ENCODE peak calls at places on chromosome 11, in five cellular contexts. M is testis, Y is cardiac muscle cell, T is OCI-LY7, W is mesendoderm. V is an unnamed sample. For H3K4me1, the result is how much of the 10 kb centered on the place peaks cover.

GRCh38 chr11:108340958-108341357 is 118.1 kb downstream of the ATM start:
- DNase-seq in M (no peak), Y (no peak), T (no peak), W (peak), V (no peak)

GRCh38 chr11:76629133-76629852 is 41.3 kb downstream of the LRRC32 start:
- DNase-seq in M (no peak), Y (no peak), T (no peak), W (no peak), V (no peak)

GRCh38 chr11:10162222-10162621 is 131.8 kb downstream of the SBF2 start:
- DNase-seq in M (no peak), Y (no peak), T (no peak), W (no peak), V (no peak)

GRCh38 chr11:121536116-121536515 is 83.3 kb upstream of the SORL1-AS1 start:
- DNase-seq in M (no peak), Y (no peak), T (peak), W (no peak), V (no peak)

GRCh38 chr11:116539211-116539610 is 233.6 kb downstream of the BUD13 start:
- DNase-seq in M (no peak), Y (no peak), T (no peak), W (no peak), V (no peak)

GRCh38 chr11:73295996-73296318 is 12.1 kb upstream of the ARHGEF17 start:
- DNase-seq in M (no peak), Y (no peak), T (no peak), W (no peak), V (no peak)

GRCh38 chr11:105070221-105070789 is 25.2 kb upstream of the CARD16 start:
- DNase-seq in M (no peak), Y (no peak), T (no peak), W (no peak), V (no peak)

GRCh38 chr11:65423516-65424199 is 1.1 kb downstream of the NEAT1 start:
- DNase-seq in M (peak), Y (no peak), T (peak), W (no peak), V (no peak)

GRCh38 chr11:75400110-75400865 is 970 bp downstream of the RPS3 start:
- DNase-seq in M (no peak), Y (no peak), T (peak), W (no peak), V (no peak)

GRCh38 chr11:2576116-2576515 is 123.7 kb downstream of the KCNQ1OT1 start:
- DNase-seq in M (no peak), Y (no peak), T (no peak), W (no peak), V (no peak)

GRCh38 chr11:131695889-131696429 is 325.5 kb downstream of the NTM start:
- DNase-seq in M (no peak), Y (no peak), T (no peak), W (no peak), V (no peak)

GRCh38 chr11:23723861-23724260 is 773.0 kb upstream of the LUZP2 start:
- DNase-seq in M (no peak), Y (no peak), T (no peak), W (no peak), V (no peak)

DNA sequence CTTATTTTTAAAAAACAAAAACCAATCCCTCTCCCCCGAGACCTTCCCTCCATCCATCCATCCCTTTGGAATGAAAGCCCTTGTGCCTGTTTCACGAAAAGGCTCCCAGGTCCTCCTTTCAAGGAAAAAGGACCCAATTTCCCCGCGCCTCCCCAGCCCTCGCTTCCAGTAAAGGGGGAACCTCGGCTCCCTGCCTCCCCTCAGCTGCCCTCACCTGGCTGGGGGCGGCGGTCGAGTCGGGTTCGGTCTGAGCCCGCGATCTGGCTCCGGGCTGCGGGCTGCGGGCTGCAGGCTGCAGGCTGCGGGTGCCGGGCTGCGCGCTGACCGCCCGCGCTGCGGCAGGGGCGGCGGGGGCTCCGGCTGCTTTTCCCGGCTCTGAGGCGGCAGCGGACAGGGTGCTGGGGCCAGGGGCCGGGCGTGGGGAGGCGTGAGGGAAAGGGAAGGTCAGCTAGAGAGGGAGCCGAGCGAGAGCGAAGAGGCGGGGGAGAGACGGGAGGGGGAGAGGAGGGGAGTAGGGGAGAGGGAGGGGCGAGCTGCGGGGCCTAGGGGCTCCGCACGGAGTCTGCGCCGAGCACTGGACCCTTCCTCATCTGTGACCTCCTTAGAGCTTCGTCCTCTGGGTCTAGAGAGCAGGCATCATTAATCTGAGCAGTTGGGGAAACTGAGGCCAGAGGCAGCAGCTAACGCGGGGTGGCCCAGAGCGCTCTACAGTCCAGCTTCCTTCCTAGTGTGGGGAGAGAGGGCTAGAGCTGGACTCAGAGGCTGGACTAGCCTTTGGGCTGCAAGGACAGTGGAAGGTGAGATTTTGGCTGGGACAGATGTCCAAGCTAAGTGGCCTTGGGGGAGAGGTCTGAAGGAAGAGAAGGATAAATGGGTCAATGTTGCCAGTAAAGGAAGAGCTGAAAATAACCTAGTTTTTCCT is at the start of gene C1QTNF4:
- DNase-seq in M (no peak), Y (peak), T (no peak), W (no peak), V (no peak)
- H3K27ac ChIP-seq in M (no peak), Y (no peak), T (no peak), W (no peak), V (no peak)

GRCh38 chr11:60912223-60912850 is 1.6 kb upstream of the TMEM109 start:
- DNase-seq in M (no peak), Y (no peak), T (no peak), W (no peak), V (peak)
- H3K4me1 ChIP-seq in M (under half), Y (under half), T (half or more), W (under half), V (under half)

DNA sequence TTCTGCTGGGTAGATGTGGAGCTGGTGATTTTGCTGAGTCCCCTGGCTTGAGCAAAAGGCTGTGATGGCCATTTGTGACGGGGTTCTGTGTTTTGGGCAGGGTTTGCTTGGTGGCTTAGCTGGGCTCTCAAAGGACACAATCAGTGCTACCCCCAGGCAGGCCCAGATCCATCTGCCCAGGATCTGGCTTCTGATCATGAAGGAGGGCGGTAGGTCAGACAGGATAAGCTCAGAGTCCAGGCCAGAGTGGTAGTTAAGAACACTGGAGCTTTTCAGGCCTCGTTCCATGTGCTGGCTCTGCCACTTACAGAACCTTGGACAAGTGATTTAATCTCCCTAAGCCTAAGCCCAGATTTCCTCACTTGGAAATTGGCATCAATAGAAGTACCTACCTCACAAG is 36.2 kb downstream of the UBASH3B start:
- DNase-seq in M (no peak), Y (no peak), T (no peak), W (no peak), V (no peak)
- H3K27ac ChIP-seq in M (peak), Y (peak), T (peak), W (no peak), V (no peak)

DNA sequence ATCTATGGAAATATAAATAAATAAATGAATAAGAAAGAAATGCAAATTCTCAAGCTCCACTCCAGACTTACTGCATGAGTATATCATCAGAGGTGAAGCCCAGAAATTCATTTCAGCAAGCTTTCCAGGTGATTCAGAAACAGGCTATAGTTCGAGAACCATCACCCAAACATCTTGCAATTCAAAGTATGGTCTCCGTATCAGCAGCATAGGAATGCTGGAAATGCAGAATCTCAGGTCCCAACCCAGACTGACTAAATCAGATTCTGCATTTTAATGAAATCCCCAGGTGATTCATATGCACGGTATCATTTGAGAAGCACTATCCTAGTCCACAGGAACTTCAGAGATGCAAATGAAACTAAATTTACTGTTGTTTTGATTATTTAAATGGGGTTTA is 95.3 kb downstream of the SERGEF start:
- DNase-seq in M (no peak), Y (no peak), T (no peak), W (no peak), V (no peak)
- H3K4me1 ChIP-seq in M (under half), Y (under half), T (under half), W (under half), V (under half)

GRCh38 chr11:46353706-46354105 is 6.4 kb downstream of the DGKZ start:
- DNase-seq in M (no peak), Y (no peak), T (no peak), W (no peak), V (no peak)
- H3K27ac ChIP-seq in M (no peak), Y (no peak), T (no peak), W (no peak), V (no peak)

GRCh38 chr11:1516273-1517067 is 29.9 kb upstream of the MOB2 start:
- DNase-seq in M (no peak), Y (no peak), T (no peak), W (no peak), V (no peak)
- H3K4me1 ChIP-seq in M (under half), Y (under half), T (under half), W (under half), V (under half)

DNA sequence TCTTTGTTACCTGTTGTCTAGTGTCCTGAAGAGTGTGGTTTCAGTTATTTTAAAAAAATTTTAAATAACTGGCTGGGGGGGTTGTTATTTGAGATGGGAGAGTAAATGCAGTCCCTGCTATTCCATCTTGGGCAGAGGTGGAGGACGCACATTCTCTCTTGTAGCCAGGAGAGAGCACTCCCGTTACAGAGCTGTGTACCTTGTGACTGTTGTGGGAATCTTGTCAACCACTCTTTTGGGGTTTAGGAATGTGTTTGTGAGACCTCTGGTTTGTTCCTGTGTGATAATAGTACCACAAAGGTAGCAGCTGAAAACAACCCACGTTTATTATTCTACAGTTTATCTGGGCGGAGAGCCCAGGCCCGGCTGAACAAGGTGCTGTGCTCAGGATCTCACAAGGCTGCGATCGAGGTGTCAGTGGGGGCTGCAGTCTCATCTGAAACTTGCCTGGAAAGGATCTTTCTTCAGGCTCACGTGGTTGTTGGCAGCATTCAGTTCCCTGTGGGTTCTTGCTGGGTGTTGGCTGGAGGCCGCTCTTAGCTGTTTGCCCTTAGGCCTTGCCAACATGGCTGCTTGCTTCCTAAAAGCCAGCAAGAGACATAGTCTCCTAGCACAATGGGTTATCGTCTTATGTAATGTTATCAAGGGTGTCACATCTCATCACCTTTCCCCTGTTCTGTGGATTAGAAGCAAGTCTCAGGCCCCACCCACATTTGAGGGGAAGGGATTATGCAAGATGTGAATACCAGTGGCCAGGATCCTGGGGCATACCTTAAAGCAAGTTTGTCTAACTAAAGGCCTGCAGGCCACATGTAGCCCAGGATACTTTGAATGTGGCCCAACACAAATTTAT is 20.6 kb downstream of the IGHMBP2 start:
- DNase-seq in M (no peak), Y (no peak), T (no peak), W (peak), V (no peak)
- H3K27ac ChIP-seq in M (no peak), Y (no peak), T (no peak), W (no peak), V (no peak)

GRCh38 chr11:12473366-12473765 is 96.0 kb downstream of the PARVA start:
- DNase-seq in M (no peak), Y (no peak), T (no peak), W (no peak), V (peak)

GRCh38 chr11:12467610-12468009 is 90.2 kb downstream of the PARVA start:
- DNase-seq in M (no peak), Y (no peak), T (no peak), W (no peak), V (no peak)

GRCh38 chr11:12472401-12473065 is 95.2 kb downstream of the PARVA start:
- DNase-seq in M (no peak), Y (no peak), T (no peak), W (no peak), V (peak)

GRCh38 chr11:12470236-12470635 is 92.9 kb downstream of the PARVA start:
- DNase-seq in M (no peak), Y (no peak), T (no peak), W (no peak), V (no peak)

DNA sequence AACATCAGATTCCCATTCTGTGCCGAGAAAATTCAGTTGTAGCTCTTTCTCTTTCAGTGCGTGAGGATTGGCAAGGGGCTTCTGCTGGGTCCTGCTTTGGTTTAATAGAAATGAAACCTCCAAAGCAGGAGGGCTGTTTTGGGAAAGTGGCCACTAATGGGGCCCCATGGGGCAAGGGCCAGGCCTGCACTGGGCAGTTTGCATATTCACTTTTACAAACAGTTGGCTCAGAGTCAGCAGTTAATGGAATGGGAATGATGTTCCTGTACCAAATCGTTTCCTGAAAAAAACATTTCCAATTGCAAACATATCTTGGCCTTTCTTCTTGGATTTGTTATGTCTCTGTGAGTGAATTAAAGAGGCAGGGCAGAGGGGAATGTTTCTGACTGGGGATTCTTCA is 92.1 kb downstream of the PARVA start:
- DNase-seq in M (no peak), Y (no peak), T (no peak), W (no peak), V (no peak)
- H3K4me1 ChIP-seq in M (under half), Y (under half), T (under half), W (under half), V (under half)

V was measured in SJCRH30.